ENCODE peak calls at places on chromosomes 13 and 19, in six cellular contexts. Q, A, V, S, I and N are unnamed samples.

GRCh38 chr19:45173816-45174215 is 4.2 kb downstream of the TRAPPC6A start:
- DNase-seq in Q (no peak), A (no peak), V (no peak), S (no peak), I (no peak), N (no peak)

GRCh38 chr19:28019901-28020300 is 1193.0 kb downstream of the UQCRFS1 start:
- DNase-seq in Q (no peak), A (no peak), V (no peak), S (no peak), I (no peak), N (no peak)

GRCh38 chr13:71355010-71355409 is 512.0 kb downstream of the DACH1 start:
- DNase-seq in Q (no peak), A (no peak), V (no peak), S (no peak), I (no peak), N (no peak)

GRCh38 chr13:31044658-31045620 is 112.5 kb downstream of the TEX26 start:
- DNase-seq in Q (no peak), A (no peak), V (no peak), S (no peak), I (no peak), N (peak; percentile 24)

GRCh38 chr19:34363930-34364329 is 1.1 kb upstream of the GPI start:
- DNase-seq in Q (no peak), A (no peak), V (no peak), S (no peak), I (no peak), N (no peak)

GRCh38 chr19:35095667-35096368 is 19.8 kb upstream of the FXYD3 start:
- DNase-seq in Q (no peak), A (peak; percentile 66), V (no peak), S (no peak), I (no peak), N (no peak)

GRCh38 chr13:51223284-51224270 is 1.4 kb downstream of the FAM124A start:
- DNase-seq in Q (no peak), A (no peak), V (no peak), S (peak; percentile 39), I (no peak), N (no peak)

GRCh38 chr13:80551650-80552497 is 210.9 kb upstream of the SPRY2 start:
- DNase-seq in Q (no peak), A (no peak), V (no peak), S (no peak), I (no peak), N (no peak)

GRCh38 chr13:33514362-33514761 is 228.8 kb upstream of the STARD13 start:
- DNase-seq in Q (no peak), A (no peak), V (no peak), S (no peak), I (no peak), N (no peak)

GRCh38 chr13:99736541-99736940 is 235.0 kb downstream of the ZIC5 start:
- DNase-seq in Q (no peak), A (no peak), V (no peak), S (no peak), I (no peak), N (no peak)

GRCh38 chr19:11849264-11849615 is 714 bp downstream of the ZNF439 start:
- DNase-seq in Q (no peak), A (no peak), V (no peak), S (no peak), I (no peak), N (peak; percentile 42)

GRCh38 chr13:95199896-95200295 is 101.4 kb downstream of the ABCC4 start:
- DNase-seq in Q (no peak), A (no peak), V (no peak), S (no peak), I (no peak), N (no peak)

GRCh38 chr19:17090501-17091074 is 15.0 kb downstream of the MYO9B start:
- DNase-seq in Q (no peak), A (no peak), V (no peak), S (no peak), I (no peak), N (no peak)

GRCh38 chr19:35468637-35469036 is 20.6 kb downstream of the FFAR2 start:
- DNase-seq in Q (no peak), A (no peak), V (peak; percentile 78), S (peak; percentile 61), I (no peak), N (peak; percentile 49)

GRCh38 chr19:31436121-31436776 is 87.0 kb upstream of the TSHZ3 start:
- DNase-seq in Q (no peak), A (no peak), V (no peak), S (no peak), I (no peak), N (no peak)

GRCh38 chr19:48419158-48419920 is 25.9 kb downstream of the GRIN2D start:
- DNase-seq in Q (no peak), A (no peak), V (peak; percentile 80), S (no peak), I (peak; percentile 47), N (peak; percentile 67)

GRCh38 chr19:46085888-46086287 is 38.6 kb downstream of the IGFL3 start:
- DNase-seq in Q (no peak), A (no peak), V (no peak), S (no peak), I (no peak), N (no peak)

GRCh38 chr13:77696863-77697207 is 652 bp upstream of the SLAIN1 start:
- DNase-seq in Q (no peak), A (no peak), V (no peak), S (no peak), I (no peak), N (no peak)

GRCh38 chr19:2867025-2867991 is at the start of gene ZNF556:
- DNase-seq in Q (no peak), A (no peak), V (no peak), S (no peak), I (peak; percentile 59), N (peak; percentile 32)

GRCh38 chr19:1189419-1189818 is 15.4 kb upstream of the SBNO2 start:
- DNase-seq in Q (no peak), A (no peak), V (peak; percentile 73), S (no peak), I (no peak), N (no peak)

GRCh38 chr19:6238256-6238642 is 41.5 kb downstream of the MLLT1 start:
- DNase-seq in Q (no peak), A (no peak), V (no peak), S (peak; percentile 54), I (no peak), N (no peak)

GRCh38 chr19:13841339-13842293 is 35.3 kb upstream of the NANOS3 start:
- DNase-seq in Q (no peak), A (peak; percentile 91), V (peak; percentile 70), S (peak; percentile 64), I (peak; percentile 76), N (no peak)

GRCh38 chr13:85601526-85601925 is 197.7 kb downstream of the SLITRK6 start:
- DNase-seq in Q (no peak), A (no peak), V (no peak), S (no peak), I (no peak), N (no peak)

DNA sequence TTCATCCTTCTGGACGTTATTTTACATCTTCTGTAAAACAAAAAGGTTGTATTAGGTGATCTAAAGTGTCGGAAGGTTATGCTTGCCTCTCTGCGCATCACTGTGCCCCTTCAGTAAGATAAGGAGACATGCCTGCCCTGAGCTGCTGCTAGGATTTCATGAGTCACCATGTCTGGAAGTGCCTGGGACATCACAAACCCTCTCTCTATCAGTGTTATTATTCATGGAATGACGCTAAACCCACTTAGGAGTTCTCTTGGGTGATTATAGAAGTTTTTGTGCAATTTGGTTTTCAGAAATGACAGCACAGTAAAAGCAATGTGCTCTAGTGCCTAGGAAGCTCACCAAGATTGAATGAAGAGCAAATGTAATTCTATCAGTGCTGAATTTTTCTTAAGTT is 617.7 kb downstream of the DCT start:
- DNase-seq in Q (peak; percentile 24), A (no peak), V (no peak), S (peak; percentile 35), I (no peak), N (no peak)
- H3K27ac ChIP-seq in Q (peak overlapping the region; percentile 23), A (no peak overlapping the region), V (no peak overlapping the region), S (no peak overlapping the region), I (no peak overlapping the region), N (no peak overlapping the region)

DNA sequence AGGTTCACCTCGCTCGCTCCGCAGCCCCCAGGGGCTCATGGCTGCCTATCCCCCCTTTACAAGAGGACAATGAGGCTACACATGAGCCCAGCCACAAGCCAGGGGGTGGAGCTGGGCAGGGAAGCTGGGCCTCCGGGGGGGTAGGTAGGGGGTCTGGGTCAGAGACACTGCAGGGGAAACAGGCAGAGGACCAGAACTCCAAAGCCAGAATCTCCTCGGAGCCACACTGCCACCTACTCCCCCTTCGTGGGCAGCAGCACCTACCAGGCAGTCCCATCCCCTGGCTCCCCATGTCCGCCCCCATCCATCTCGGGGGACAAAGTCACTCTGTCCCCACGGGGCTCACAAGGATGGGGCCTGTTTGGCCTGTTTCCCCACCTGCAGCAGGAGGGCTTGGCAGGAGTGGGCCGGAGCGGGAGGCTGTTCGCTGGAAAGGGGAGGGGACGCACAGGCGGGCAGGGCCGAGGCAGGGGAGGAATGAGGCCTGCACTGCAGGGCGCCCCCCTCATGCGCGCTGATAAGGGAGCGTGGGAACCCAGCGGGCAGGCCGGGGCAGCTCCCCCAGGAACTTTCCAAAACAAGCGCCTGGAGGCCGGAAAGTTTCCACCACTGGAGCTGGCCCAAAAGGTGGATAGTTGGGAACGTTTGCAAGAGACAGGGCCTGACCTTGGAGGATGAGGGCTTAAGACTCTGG is 545 bp upstream of the ISYNA1 start:
- DNase-seq in Q (no peak), A (peak; percentile 50), V (no peak), S (peak; percentile 72), I (no peak), N (no peak)
- H3K27ac ChIP-seq in Q (peak overlapping the region; percentile 11), A (peak overlapping the region; percentile 79), V (peak overlapping the region; percentile 67), S (peak overlapping the region; percentile 83), I (peak overlapping the region; percentile 50), N (no peak overlapping the region)

GRCh38 chr19:18475004-18475453 is 37.1 kb upstream of the ISYNA1 start:
- DNase-seq in Q (no peak), A (no peak), V (peak; percentile 79), S (no peak), I (no peak), N (no peak)

GRCh38 chr19:18477042-18477760 is 39.3 kb upstream of the ISYNA1 start:
- DNase-seq in Q (no peak), A (no peak), V (no peak), S (no peak), I (no peak), N (no peak)

GRCh38 chr19:18474366-18474887 is 36.5 kb upstream of the ISYNA1 start:
- DNase-seq in Q (no peak), A (no peak), V (no peak), S (no peak), I (no peak), N (no peak)

GRCh38 chr19:18476507-18477041 is 38.6 kb upstream of the ISYNA1 start:
- DNase-seq in Q (no peak), A (no peak), V (no peak), S (no peak), I (no peak), N (no peak)

GRCh38 chr19:18475762-18476331 is 37.9 kb upstream of the ISYNA1 start:
- DNase-seq in Q (no peak), A (no peak), V (no peak), S (no peak), I (no peak), N (no peak)
- H3K27ac ChIP-seq in Q (no peak overlapping the region), A (no peak overlapping the region), V (peak overlapping the region; percentile 76), S (no peak overlapping the region), I (peak overlapping the region; percentile 91), N (no peak overlapping the region)

GRCh38 chr19:19191920-19192882 is at the start of the genes BORCS8 and RFXANK:
- DNase-seq in Q (peak; percentile 98), A (peak; percentile 99), V (peak; percentile 99), S (peak; percentile 100), I (peak; percentile 99), N (peak; percentile 100)

GRCh38 chr19:19181614-19182013 is 10.3 kb downstream of the BORCS8 start:
- DNase-seq in Q (no peak), A (no peak), V (no peak), S (no peak), I (no peak), N (no peak)

GRCh38 chr19:19185853-19186728 is 5.9 kb downstream of the BORCS8 start:
- DNase-seq in Q (no peak), A (no peak), V (peak; percentile 72), S (no peak), I (no peak), N (peak; percentile 68)

GRCh38 chr19:19186742-19187141 is 5.2 kb downstream of the BORCS8 start:
- DNase-seq in Q (no peak), A (no peak), V (no peak), S (no peak), I (no peak), N (no peak)
- H3K27ac ChIP-seq in Q (no peak overlapping the region), A (no peak overlapping the region), V (no peak overlapping the region), S (no peak overlapping the region), I (no peak overlapping the region), N (no peak overlapping the region)